ENCODE peak calls at places on chromosome 4, in seven cellular contexts. A is IMR-90, X is mesenchymal stem cell, K is mesendoderm, P is H1, N is neuronal stem cell, Y is H9. U is an unnamed sample.

GRCh38 chr4:151644625-151645024 is 116.2 kb downstream of the GATB start:
- DNase-seq in A (no peak), X (peak), K (peak), P (no peak), N (peak), Y (peak), U (peak)

GRCh38 chr4:81424336-81424735 is 47.4 kb downstream of the RASGEF1B start:
- DNase-seq in A (no peak), X (no peak), K (peak), P (no peak), N (no peak), Y (no peak), U (no peak)

GRCh38 chr4:156677136-156677535 is 294.5 kb downstream of the PDGFC start:
- DNase-seq in A (no peak), X (peak), K (peak), P (peak), N (peak), Y (no peak), U (peak)

GRCh38 chr4:100208964-100209363 is 18.7 kb upstream of the DDIT4L start:
- DNase-seq in A (no peak), X (peak), K (no peak), P (no peak), N (no peak), Y (no peak), U (no peak)

GRCh38 chr4:154490589-154491340 is 834 bp downstream of the DCHS2 start:
- DNase-seq in A (no peak), X (no peak), K (peak), P (no peak), N (no peak), Y (peak), U (no peak)

GRCh38 chr4:177401658-177402273 is 40.5 kb downstream of the AGA start:
- DNase-seq in A (no peak), X (no peak), K (peak), P (no peak), N (no peak), Y (no peak), U (no peak)

GRCh38 chr4:39658756-39659155 is 20.1 kb upstream of the SMIM14 start:
- DNase-seq in A (peak), X (peak), K (no peak), P (no peak), N (no peak), Y (no peak), U (no peak)

GRCh38 chr4:86939123-86939522 is 4.3 kb downstream of the AFF1 start:
- DNase-seq in A (no peak), X (peak), K (no peak), P (no peak), N (no peak), Y (no peak), U (no peak)

GRCh38 chr4:7185487-7186030 is 6.8 kb upstream of the SORCS2 start:
- DNase-seq in A (no peak), X (no peak), K (no peak), P (no peak), N (no peak), Y (no peak), U (no peak)

GRCh38 chr4:7103599-7104365 is 35.9 kb upstream of the GRPEL1 start:
- DNase-seq in A (peak), X (peak), K (peak), P (no peak), N (no peak), Y (no peak), U (no peak)

GRCh38 chr4:4317496-4318232 is 27.6 kb downstream of the ZBTB49 start:
- DNase-seq in A (no peak), X (no peak), K (no peak), P (no peak), N (no peak), Y (no peak), U (no peak)

GRCh38 chr4:83208776-83209365 is 75.7 kb downstream of the COQ2 start:
- DNase-seq in A (no peak), X (peak), K (no peak), P (no peak), N (no peak), Y (no peak), U (peak)

GRCh38 chr4:126583509-126583908 is 1049.2 kb upstream of the INTU start:
- DNase-seq in A (peak), X (peak), K (peak), P (no peak), N (no peak), Y (peak), U (peak)

GRCh38 chr4:176236909-176237308 is 32.1 kb downstream of the ASB5 start:
- DNase-seq in A (peak), X (peak), K (no peak), P (no peak), N (no peak), Y (no peak), U (no peak)

GRCh38 chr4:79852305-79852730 is 220.7 kb downstream of the ANTXR2 start:
- DNase-seq in A (peak), X (peak), K (peak), P (no peak), N (no peak), Y (peak), U (no peak)

GRCh38 chr4:10611673-10612072 is 72.9 kb downstream of the CLNK start:
- DNase-seq in A (peak), X (peak), K (peak), P (no peak), N (no peak), Y (no peak), U (peak)

GRCh38 chr4:166838975-166839614 is 395.2 kb downstream of the SPOCK3 start:
- DNase-seq in A (no peak), X (no peak), K (no peak), P (no peak), N (no peak), Y (no peak), U (no peak)

GRCh38 chr4:17322514-17322913 is 189.4 kb downstream of the QDPR start:
- DNase-seq in A (peak), X (no peak), K (no peak), P (no peak), N (no peak), Y (no peak), U (no peak)

GRCh38 chr4:165312506-165312905 is 15.0 kb upstream of the MSMO1 start:
- DNase-seq in A (peak), X (peak), K (no peak), P (no peak), N (no peak), Y (no peak), U (no peak)

GRCh38 chr4:173370130-173370476 is 651 bp upstream of the SAP30 start:
- DNase-seq in A (no peak), X (no peak), K (no peak), P (no peak), N (no peak), Y (no peak), U (no peak)

GRCh38 chr4:65825121-65825520 is 154.8 kb upstream of the EPHA5 start:
- DNase-seq in A (peak), X (peak), K (no peak), P (no peak), N (no peak), Y (no peak), U (no peak)

GRCh38 chr4:103012085-103012484 is 7.4 kb downstream of the SLC9B1 start:
- DNase-seq in A (peak), X (peak), K (no peak), P (no peak), N (no peak), Y (no peak), U (no peak)

GRCh38 chr4:69322055-69322454 is 41.8 kb downstream of the UGT2B28 start:
- DNase-seq in A (peak), X (peak), K (no peak), P (no peak), N (no peak), Y (no peak), U (no peak)

GRCh38 chr4:6779667-6780565 is 2.6 kb upstream of the KIAA0232 start:
- DNase-seq in A (peak), X (peak), K (peak), P (peak), N (peak), Y (peak), U (no peak)

GRCh38 chr4:108965031-108965430 is 202.2 kb upstream of the ETNPPL start:
- DNase-seq in A (no peak), X (no peak), K (no peak), P (no peak), N (no peak), Y (no peak), U (no peak)

GRCh38 chr4:48604527-48604926 is 114.5 kb downstream of the ZAR1 start:
- DNase-seq in A (no peak), X (no peak), K (no peak), P (no peak), N (no peak), Y (no peak), U (no peak)

GRCh38 chr4:2805712-2806391 is 13.0 kb downstream of the SH3BP2 start:
- DNase-seq in A (no peak), X (no peak), K (no peak), P (no peak), N (no peak), Y (no peak), U (no peak)

GRCh38 chr4:111633663-111634266 is 511.5 kb upstream of the FAM241A start:
- DNase-seq in A (no peak), X (no peak), K (no peak), P (no peak), N (no peak), Y (no peak), U (no peak)

GRCh38 chr4:71992571-71992970 is 39.2 kb upstream of the NPFFR2 start:
- DNase-seq in A (no peak), X (peak), K (no peak), P (no peak), N (no peak), Y (no peak), U (no peak)

GRCh38 chr4:19831644-19832285 is 419.9 kb upstream of the SLIT2 start:
- DNase-seq in A (peak), X (peak), K (no peak), P (no peak), N (no peak), Y (no peak), U (no peak)

GRCh38 chr4:141645611-141646340 is 9.4 kb downstream of the IL15 start:
- DNase-seq in A (peak), X (peak), K (peak), P (no peak), N (no peak), Y (no peak), U (peak)

GRCh38 chr4:39763714-39764572 is 66.0 kb downstream of the UBE2K start:
- DNase-seq in A (no peak), X (no peak), K (no peak), P (no peak), N (no peak), Y (no peak), U (no peak)

GRCh38 chr4:25299476-25300203 is 12.9 kb upstream of the ZCCHC4 start:
- DNase-seq in A (no peak), X (no peak), K (peak), P (no peak), N (no peak), Y (no peak), U (peak)

GRCh38 chr4:174855043-174855442 is 26.0 kb upstream of the GLRA3 start:
- DNase-seq in A (no peak), X (no peak), K (no peak), P (no peak), N (no peak), Y (no peak), U (no peak)

GRCh38 chr4:161642708-161643107 is 521.1 kb downstream of the FSTL5 start:
- DNase-seq in A (no peak), X (no peak), K (no peak), P (no peak), N (no peak), Y (no peak), U (no peak)

GRCh38 chr4:139711461-139711860 is 45.8 kb downstream of the MGST2 start:
- DNase-seq in A (peak), X (peak), K (peak), P (no peak), N (no peak), Y (no peak), U (peak)
- H3K18ac ChIP-seq in A (no peak), X (no peak), K (no peak), P (no peak), N (no peak), Y (no peak), U (no peak)

GRCh38 chr4:110632506-110633357 is 9.9 kb upstream of the PITX2 start:
- DNase-seq in A (no peak), X (peak), K (peak), P (no peak), N (peak), Y (peak), U (no peak)
- H3K9ac ChIP-seq in A (no peak), X (peak), K (peak), P (no peak), N (peak), Y (no peak), U (no peak)

GRCh38 chr4:15766821-15767220 is 11.3 kb upstream of the CD38 start:
- DNase-seq in A (no peak), X (no peak), K (no peak), P (no peak), N (no peak), Y (no peak), U (no peak)
- H3K18ac ChIP-seq in A (no peak), X (no peak), K (no peak), P (no peak), N (no peak), Y (no peak), U (no peak)

GRCh38 chr4:27692098-27692679 is 831.5 kb downstream of the STIM2 start:
- DNase-seq in A (peak), X (peak), K (peak), P (no peak), N (no peak), Y (peak), U (peak)

GRCh38 chr4:27692868-27693634 is 832.4 kb downstream of the STIM2 start:
- DNase-seq in A (no peak), X (no peak), K (no peak), P (no peak), N (no peak), Y (no peak), U (no peak)
- H3K9ac ChIP-seq in A (no peak), X (no peak), K (no peak), P (no peak), N (no peak), Y (no peak), U (no peak)

DNA sequence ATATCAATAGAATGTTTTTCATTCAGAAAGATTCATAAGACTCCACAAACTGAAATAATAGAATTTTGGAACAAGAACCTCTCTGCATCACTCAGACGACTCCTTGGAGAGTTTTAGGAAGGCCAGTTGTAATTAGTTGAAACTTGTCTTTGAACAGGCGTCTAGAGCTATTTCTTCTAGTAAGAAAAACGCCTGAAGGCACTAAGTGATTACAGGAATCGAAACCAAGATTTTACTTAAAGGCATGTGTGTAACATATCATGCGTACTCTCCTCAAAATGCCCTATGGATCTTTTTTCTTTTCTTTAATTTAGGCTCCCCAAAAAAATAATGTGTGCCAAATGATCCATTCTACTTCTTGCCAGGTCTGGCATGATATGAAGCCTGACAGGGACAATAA is 80.2 kb upstream of the ATOH1 start:
- DNase-seq in A (no peak), X (no peak), K (no peak), P (no peak), N (no peak), Y (no peak), U (no peak)
- H3K18ac ChIP-seq in A (no peak), X (no peak), K (no peak), P (no peak), N (no peak), Y (no peak), U (no peak)

U was measured in trophoblast cell.